ENCODE peak calls at places on chromosomes 2 and 18, in four cellular contexts. E is fibroblast of pulmonary artery, U is A549, Z is transverse colon. C is an unnamed sample.

GRCh38 chr2:100882645-100883613 is 63.0 kb downstream of the NPAS2 start:
- DNase-seq in E (no peak), U (peak), Z (peak), C (peak)

GRCh38 chr2:161426788-161427412 is 10.8 kb downstream of the TBR1 start:
- DNase-seq in E (peak), U (no peak), Z (no peak), C (no peak)

GRCh38 chr2:148282201-148282600 is 261.3 kb downstream of the MBD5 start:
- DNase-seq in E (peak), U (no peak), Z (no peak), C (peak)

GRCh38 chr2:158717366-158718195 is 77.5 kb upstream of the DAPL1 start:
- DNase-seq in E (no peak), U (no peak), Z (no peak), C (no peak)

GRCh38 chr2:73080321-73081131 is 9.0 kb upstream of the SFXN5 start:
- DNase-seq in E (peak), U (no peak), Z (no peak), C (no peak)

GRCh38 chr2:74138952-74139323 is 8.8 kb downstream of the BOLA3 start:
- DNase-seq in E (no peak), U (no peak), Z (no peak), C (no peak)

GRCh38 chr2:100941646-100942240 is 60.3 kb upstream of the RPL31 start:
- DNase-seq in E (peak), U (no peak), Z (no peak), C (peak)

GRCh38 chr2:241895732-241896641 is 26.5 kb downstream of the RTP5 start:
- DNase-seq in E (peak), U (peak), Z (no peak), C (peak)

GRCh38 chr2:109728809-109729208 is 65.3 kb upstream of the RGPD5 start:
- DNase-seq in E (peak), U (no peak), Z (no peak), C (no peak)

DNA sequence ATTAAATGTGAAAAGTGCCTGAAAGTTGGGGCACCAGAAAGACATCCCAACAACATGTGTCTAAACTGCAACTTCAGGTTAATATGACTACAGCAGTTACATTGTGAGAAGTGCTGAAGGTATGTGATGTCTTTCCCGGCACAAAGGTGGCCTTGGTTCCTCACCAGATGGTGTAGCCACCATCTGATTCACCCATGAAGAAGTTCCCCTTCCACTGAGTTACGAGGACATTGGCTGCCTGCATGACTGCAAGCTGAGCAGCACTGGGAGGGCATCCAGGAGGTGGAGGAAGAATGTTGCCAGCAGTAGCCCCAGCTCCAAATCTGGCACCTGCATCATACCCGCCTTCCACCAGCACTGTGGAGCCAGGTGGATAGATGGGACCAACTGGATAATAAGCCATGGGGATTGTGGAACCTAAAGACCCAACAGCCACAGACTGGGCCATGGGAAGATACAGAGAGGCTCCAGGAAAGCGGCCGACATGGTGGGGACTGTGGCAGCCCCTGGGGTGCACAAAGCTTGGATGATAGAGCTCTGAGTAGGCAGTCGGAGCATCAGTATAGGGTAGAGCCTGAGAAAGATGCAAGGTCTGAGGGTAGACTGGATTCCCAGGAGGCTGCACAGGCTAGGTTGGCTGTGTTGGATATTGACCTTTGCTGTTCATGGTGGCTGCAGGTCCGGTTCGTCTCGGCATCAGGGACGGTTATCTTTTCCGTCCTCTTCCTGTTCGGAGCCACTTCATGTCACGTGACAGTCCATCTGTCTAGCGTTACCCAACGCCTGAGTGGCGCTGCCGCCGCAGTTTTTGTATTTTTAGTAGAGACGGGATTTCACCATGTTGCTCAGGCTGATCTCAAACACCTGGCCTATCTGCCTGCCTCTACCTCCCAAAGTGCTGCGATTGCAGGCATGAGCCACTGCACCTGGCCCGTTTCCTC is 36.9 kb downstream of the SUMO1 start:
- DNase-seq in E (no peak), U (no peak), Z (no peak), C (no peak)
- TF ChIP-seq CTCF in E (no peak), U (no peak), Z (no peak), C (no peak)

GRCh38 chr2:129087133-129087813 is 768.6 kb upstream of the HS6ST1 start:
- DNase-seq in E (peak), U (no peak), Z (no peak), C (peak)
- H3K4me3 ChIP-seq in E (no peak), U (no peak), Z (no peak), C (no peak)

DNA sequence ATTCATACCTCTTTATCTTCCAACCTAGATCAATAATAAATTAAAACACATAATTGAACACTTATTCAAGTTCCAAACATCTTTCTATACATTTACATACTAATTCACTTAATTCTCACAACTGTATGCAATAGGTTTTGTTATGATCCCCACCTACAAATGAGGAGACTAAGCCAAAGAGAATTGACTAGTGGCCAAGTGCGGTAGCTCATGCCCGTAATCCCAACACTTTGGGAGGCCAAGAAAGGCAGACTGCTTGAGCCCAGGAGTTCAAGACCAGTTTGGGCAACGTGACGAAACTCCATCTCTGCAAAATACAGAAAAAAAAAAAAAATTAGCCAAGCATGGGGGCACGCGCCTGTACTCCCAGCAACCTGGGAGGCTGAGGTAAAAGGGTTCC is 36.8 kb downstream of the KCNG3 start:
- DNase-seq in E (no peak), U (peak), Z (no peak), C (no peak)
- TF ChIP-seq CTCF in E (peak), U (no peak), Z (peak), C (peak)

GRCh38 chr2:216131175-216131926 is 22.2 kb downstream of the XRCC5 start:
- DNase-seq in E (no peak), U (no peak), Z (no peak), C (no peak)
- H3K4me3 ChIP-seq in E (no peak), U (no peak), Z (no peak), C (no peak)

DNA sequence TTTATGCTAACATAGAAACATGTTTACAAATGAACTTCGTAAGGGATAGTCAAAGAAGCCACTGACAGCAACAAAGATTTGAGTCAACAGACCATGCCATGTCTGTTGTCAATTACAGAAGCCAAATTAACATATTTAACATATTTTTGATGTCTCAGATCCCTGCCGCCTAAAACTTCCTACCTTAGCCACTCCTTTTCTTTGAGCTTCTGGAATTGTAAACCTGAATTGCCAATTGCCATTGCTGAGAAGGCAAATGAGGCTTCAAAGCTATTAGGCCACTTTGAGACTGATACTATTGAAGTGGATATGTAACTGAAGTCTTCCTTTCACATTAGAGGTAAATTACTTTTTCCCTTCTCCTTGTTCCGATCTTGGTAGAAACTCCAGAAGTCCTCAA is 66.0 kb upstream of the DSEL start:
- DNase-seq in E (no peak), U (no peak), Z (no peak), C (no peak)
- TF ChIP-seq CTCF in E (no peak), U (no peak), Z (no peak), C (no peak)

DNA sequence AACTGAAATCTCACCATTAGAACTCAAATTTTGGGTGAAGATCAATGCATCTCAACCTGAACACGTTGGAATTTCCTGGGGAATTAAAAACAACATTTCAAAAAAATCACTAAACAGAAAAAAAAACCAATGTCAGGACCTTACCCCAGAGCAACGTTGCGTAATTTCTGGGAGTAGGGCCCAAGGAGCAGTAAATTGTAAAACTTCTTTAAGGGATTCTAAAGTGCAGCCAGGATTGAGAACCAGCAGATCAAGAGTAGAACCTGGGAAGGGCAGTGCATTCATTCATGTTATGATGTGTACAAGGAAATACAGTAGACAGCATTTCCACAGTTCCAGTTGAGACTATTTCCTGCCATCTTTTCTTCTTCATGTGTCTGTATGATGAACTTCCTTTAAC is 56.9 kb downstream of the RHBDD1 start:
- DNase-seq in E (peak), U (no peak), Z (no peak), C (no peak)
- H3K4me3 ChIP-seq in E (no peak), U (no peak), Z (no peak), C (no peak)

GRCh38 chr2:122168799-122169198 is 413.3 kb downstream of the TSN start:
- DNase-seq in E (peak), U (no peak), Z (no peak), C (no peak)
- TF ChIP-seq CTCF in E (peak), U (no peak), Z (no peak), C (no peak)

DNA sequence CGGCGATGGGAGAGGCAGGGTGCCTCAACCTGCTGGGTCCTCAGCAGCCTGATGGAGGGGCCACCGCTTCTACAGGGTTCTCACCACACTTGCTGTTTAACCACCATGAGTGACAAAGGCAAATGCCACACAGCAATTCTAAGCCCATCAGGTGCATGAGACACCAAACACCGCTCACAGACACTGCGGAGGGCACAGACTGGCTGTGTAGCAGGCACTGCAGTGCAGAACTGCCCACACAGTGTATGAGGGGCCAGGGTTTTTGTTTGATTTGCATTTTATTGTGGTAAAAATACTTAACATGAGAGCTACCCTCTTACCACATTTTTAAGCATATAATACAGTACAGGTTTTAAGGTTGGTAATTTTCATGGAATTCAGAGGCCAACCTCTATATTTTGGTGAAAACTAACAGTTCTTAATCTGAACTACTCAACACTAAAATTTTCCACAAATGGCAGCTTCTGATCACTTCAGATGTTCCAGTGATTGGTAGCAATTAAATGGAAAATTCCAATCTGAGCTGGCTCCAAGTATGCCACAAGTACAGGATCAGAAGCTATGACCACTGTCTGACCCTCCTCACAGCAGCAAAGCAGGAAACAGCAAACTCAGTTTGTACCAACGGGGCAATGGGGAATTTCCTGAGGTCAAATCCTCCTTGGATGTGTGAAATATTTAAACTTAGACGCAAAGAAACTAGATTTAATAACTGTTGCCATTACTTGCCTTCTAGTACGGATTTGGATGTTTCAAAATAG is 67.7 kb downstream of the FAM210A start:
- DNase-seq in E (no peak), U (no peak), Z (no peak), C (no peak)
- H3K4me3 ChIP-seq in E (no peak), U (no peak), Z (no peak), C (no peak)

DNA sequence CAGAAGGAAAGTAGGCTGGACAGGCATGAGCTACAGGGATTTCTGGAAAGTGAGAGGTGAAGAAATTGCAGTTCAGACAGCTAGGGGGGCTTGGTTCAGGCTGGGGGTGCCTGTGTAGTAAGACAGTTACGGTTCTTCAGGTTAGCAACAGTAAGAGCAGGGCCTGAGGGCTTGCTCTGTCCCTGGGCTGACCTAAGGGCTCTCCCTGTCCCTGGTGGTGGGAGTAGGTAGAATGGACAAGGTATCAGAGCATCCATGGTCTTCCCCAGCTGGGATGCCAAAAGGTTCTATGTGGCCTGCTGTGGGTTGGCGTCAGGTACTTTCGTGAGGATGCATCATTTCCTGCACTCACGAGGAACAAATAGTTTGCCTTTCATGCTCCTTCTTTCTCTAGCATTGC is 34.6 kb upstream of the TACR1 start:
- DNase-seq in E (no peak), U (no peak), Z (no peak), C (no peak)
- TF ChIP-seq CTCF in E (no peak), U (no peak), Z (no peak), C (no peak)